ENCODE peak calls at places on chromosomes 4 and X, in five cellular contexts. M is fibroblast of mammary gland, L is endodermal cell, I is LNCaP clone FGC, U is astrocyte of the cerebellum. B is an unnamed sample.

GRCh38 chr4:38663021-38663800 is 788 bp upstream of the KLF3 start:
- DNase-seq in I (no peak), U (peak; percentile 57), M (no peak), L (peak; percentile 83), B (no peak)

GRCh38 chrX:115650449-115650848 is 89.5 kb downstream of the PLS3 start:
- DNase-seq in M (no peak), L (no peak), U (peak; percentile 9), I (no peak), B (no peak)

GRCh38 chrX:30910124-30910860 is 21.2 kb upstream of the TAB3 start:
- DNase-seq in L (peak; percentile 53), I (no peak), M (peak; percentile 12), U (peak; percentile 51), B (no peak)

GRCh38 chr4:101191302-101192098 is 155.8 kb downstream of the PPP3CA start:
- DNase-seq in L (peak; percentile 72), M (peak; percentile 94), I (peak; percentile 98), U (peak; percentile 87), B (peak; percentile 86)

GRCh38 chr4:82230310-82230709 is 143.5 kb downstream of the HNRNPD start:
- DNase-seq in L (no peak), I (no peak), U (no peak), M (no peak), B (no peak)

GRCh38 chr4:169117591-169118081 is 107.6 kb upstream of the CBR4 start:
- DNase-seq in I (no peak), U (no peak), L (no peak), M (peak; percentile 69), B (no peak)

GRCh38 chr4:83282049-83282535 is 2.5 kb downstream of the COQ2 start:
- DNase-seq in U (peak; percentile 60), M (peak; percentile 76), I (no peak), L (peak; percentile 61), B (no peak)

GRCh38 chrX:22922961-22923360 is 76.8 kb upstream of the DDX53 start:
- DNase-seq in M (peak; percentile 78), I (no peak), L (no peak), U (peak; percentile 50), B (no peak)

GRCh38 chr4:24748758-24749350 is 46.5 kb upstream of the SOD3 start:
- DNase-seq in I (peak; percentile 71), U (no peak), L (no peak), M (no peak), B (no peak)

GRCh38 chr4:19689511-19689910 is 562.2 kb upstream of the SLIT2 start:
- DNase-seq in L (no peak), I (no peak), M (peak; percentile 41), U (peak; percentile 59), B (peak; percentile 62)

GRCh38 chrX:116272881-116273280 is 102.3 kb downstream of the AGTR2 start:
- DNase-seq in L (no peak), U (no peak), I (no peak), M (no peak), B (no peak)

GRCh38 chr4:1078490-1078889 is 34.9 kb downstream of the RNF212 start:
- DNase-seq in L (no peak), U (no peak), I (no peak), M (no peak), B (no peak)

GRCh38 chrX:23008431-23009099 is 8.8 kb downstream of the DDX53 start:
- DNase-seq in M (peak; percentile 27), I (peak; percentile 2), U (peak; percentile 11), L (no peak), B (peak; percentile 19)

GRCh38 chrX:47217121-47217851 is 1.2 kb upstream of the CDK16 start:
- DNase-seq in L (no peak), I (no peak), U (peak; percentile 5), M (peak; percentile 78), B (no peak)

GRCh38 chr4:47533689-47534347 is 48.7 kb downstream of the ATP10D start:
- DNase-seq in I (no peak), U (no peak), L (no peak), M (no peak), B (no peak)

GRCh38 chr4:109303141-109303499 is 662 bp upstream of the COL25A1 start:
- DNase-seq in I (no peak), M (no peak), L (no peak), U (no peak), B (no peak)

GRCh38 chr4:37666625-37667071 is 19.5 kb downstream of the RELL1 start:
- DNase-seq in I (no peak), U (peak; percentile 41), L (no peak), M (peak; percentile 96), B (peak; percentile 85)

GRCh38 chr4:182085051-182085480 is 158.1 kb upstream of the TENM3 start:
- DNase-seq in U (peak; percentile 85), I (no peak), M (no peak), L (no peak), B (no peak)

GRCh38 chrX:118884552-118885138 is 61.0 kb downstream of the ZCCHC12 start:
- DNase-seq in M (no peak), I (peak; percentile 26), U (no peak), L (no peak), B (no peak)

GRCh38 chr4:81912420-81912819 is 440.7 kb upstream of the RASGEF1B start:
- DNase-seq in L (no peak), U (no peak), M (no peak), I (no peak), B (no peak)

GRCh38 chrX:87728024-87728423 is 210.4 kb downstream of the KLHL4 start:
- DNase-seq in U (no peak), I (no peak), L (no peak), M (no peak), B (no peak)

GRCh38 chrX:48998391-48998790 is 3.7 kb downstream of the GRIPAP1 start:
- DNase-seq in L (no peak), M (no peak), I (no peak), U (no peak), B (no peak)

GRCh38 chr4:184097240-184097619 is 120.4 kb downstream of the ENPP6 start:
- DNase-seq in U (no peak), M (peak; percentile 35), I (no peak), L (peak; percentile 95), B (no peak)

GRCh38 chrX:139967300-139967699 is 2.0 kb upstream of the CXorf66 start:
- DNase-seq in U (no peak), M (peak; percentile 2), L (peak; percentile 56), I (no peak), B (no peak)

GRCh38 chrX:31934842-31935241 is 863.0 kb upstream of the FTHL17 start:
- DNase-seq in L (no peak), M (no peak), I (no peak), U (no peak), B (no peak)

GRCh38 chrX:132367314-132367713 is 121.5 kb downstream of the MBNL3 start:
- DNase-seq in I (no peak), U (no peak), M (no peak), L (no peak), B (no peak)

GRCh38 chrX:132227383-132228112 is 8.3 kb upstream of the RAP2C start:
- DNase-seq in U (no peak), I (no peak), M (peak; percentile 75), L (no peak), B (no peak)

GRCh38 chrX:5915783-5916182 is 312.9 kb downstream of the NLGN4X start:
- DNase-seq in I (no peak), M (no peak), L (no peak), U (no peak), B (no peak)
- TF ChIP-seq CTCF in I (no peak), M (no peak), L (peak; percentile 64), U (no peak), B (no peak)

GRCh38 chr4:123350191-123350544 is 46.4 kb upstream of the SPRY1 start:
- DNase-seq in M (peak; percentile 18), I (peak; percentile 65), U (no peak), L (peak; percentile 88), B (no peak)
- TF ChIP-seq CTCF in M (no peak), I (peak; percentile 40), U (no peak), L (peak; percentile 73), B (no peak)

GRCh38 chr4:2177443-2178093 is 64.4 kb downstream of the HAUS3 start:
- DNase-seq in M (no peak), L (no peak), U (no peak), I (no peak), B (no peak)
- TF ChIP-seq CTCF in M (no peak), L (peak; percentile 60), U (no peak), I (peak; percentile 21), B (peak; percentile 26)

DNA sequence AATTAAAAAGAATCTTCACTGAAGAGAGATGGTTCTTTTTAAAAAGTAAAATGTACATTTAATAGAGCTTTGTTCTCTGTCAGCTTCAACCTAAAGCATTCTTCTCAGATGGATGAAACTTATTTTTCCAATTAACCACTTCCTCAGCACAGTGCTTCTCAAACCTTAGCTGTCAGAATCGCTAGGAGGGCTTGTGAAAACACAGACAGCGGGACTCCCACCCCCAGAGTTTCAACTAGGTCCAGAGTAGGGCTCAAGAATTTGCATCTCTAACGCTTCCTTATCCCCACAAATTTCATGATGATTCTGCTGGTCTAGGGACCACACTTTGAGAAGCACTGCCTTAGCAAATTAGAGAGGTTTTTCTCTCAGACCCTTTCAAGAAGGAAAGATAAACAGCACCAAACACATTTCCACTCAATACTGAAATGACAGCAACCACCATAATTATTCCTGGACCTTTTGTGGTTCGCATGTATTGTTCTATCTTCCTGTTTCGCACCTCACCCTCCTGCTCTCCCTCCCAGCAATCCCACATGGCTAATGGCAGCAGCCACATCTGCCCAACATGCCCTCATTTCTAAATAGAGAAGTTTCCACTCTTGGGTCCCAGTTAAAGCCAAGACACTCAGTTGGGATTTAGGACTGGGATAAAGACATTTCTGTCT is 73.2 kb downstream of the ZNF827 start:
- DNase-seq in M (no peak), U (no peak), I (no peak), L (no peak), B (no peak)
- TF ChIP-seq CTCF in M (no peak), U (no peak), I (no peak), L (no peak), B (no peak)

DNA sequence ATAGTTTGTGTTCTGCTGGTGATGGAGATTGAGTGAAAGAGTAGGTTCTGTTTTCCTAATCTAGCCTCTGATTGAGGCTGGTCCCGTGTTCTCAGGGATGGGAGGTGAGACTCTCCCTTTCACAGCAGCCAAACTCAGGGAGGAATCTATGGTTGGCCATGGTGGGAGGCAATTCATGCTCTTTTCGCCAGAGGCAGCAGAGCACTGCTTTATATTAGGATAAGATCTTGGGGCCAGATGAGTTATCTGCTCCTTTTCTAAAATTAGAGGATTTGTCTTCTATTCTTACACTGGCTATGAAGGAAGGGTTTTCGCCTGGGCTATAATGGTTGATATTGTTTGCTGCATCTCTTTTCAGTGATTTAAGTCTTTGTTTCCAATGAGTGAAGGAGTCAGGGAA is 63.9 kb upstream of the NLGN4X start:
- DNase-seq in I (no peak), M (no peak), U (no peak), L (peak; percentile 58), B (no peak)
- TF ChIP-seq CTCF in I (no peak), M (no peak), U (no peak), L (peak; percentile 78), B (no peak)

GRCh38 chrX:135688137-135688536 is 25.3 kb upstream of the CT45A1 start:
- DNase-seq in M (no peak), L (peak; percentile 74), I (no peak), U (no peak), B (no peak)
- TF ChIP-seq CTCF in M (no peak), L (peak; percentile 64), I (peak; percentile 2), U (no peak), B (no peak)

GRCh38 chr4:7157666-7158065 is 34.7 kb upstream of the SORCS2 start:
- DNase-seq in U (no peak), M (no peak), L (peak; percentile 42), I (no peak), B (no peak)
- TF ChIP-seq CTCF in U (no peak), M (no peak), L (no peak), I (no peak), B (no peak)